ENCODE peak calls at places on chromosomes 4 and X, in eight cellular contexts. One of them, this sample, is unnamed.

GRCh38 chrX:65331371-65331770 is 203.2 kb downstream of the LAS1L start:
- DNase-seq in A549: no peak
- DNase-seq in neural progenitor cell: no peak
- DNase-seq in HFF-Myc: no peak
- DNase-seq in AG04450: no peak
- DNase-seq in endothelial cell of umbilical vein: no peak
- DNase-seq in body of pancreas: no peak
- DNase-seq in cardiac fibroblast: no peak
- DNase-seq in this sample: no peak

GRCh38 chrX:71178908-71179307 is 34.3 kb downstream of the NLGN3 start:
- DNase-seq in body of pancreas: peak
- DNase-seq in HFF-Myc: peak
- DNase-seq in A549: peak
- DNase-seq in endothelial cell of umbilical vein: peak
- DNase-seq in cardiac fibroblast: peak
- DNase-seq in neural progenitor cell: peak
- DNase-seq in AG04450: peak
- DNase-seq in this sample: no peak

GRCh38 chr4:55475394-55476243 is 71.1 kb downstream of the CLOCK start:
- DNase-seq in AG04450: peak
- DNase-seq in endothelial cell of umbilical vein: peak
- DNase-seq in HFF-Myc: peak
- DNase-seq in cardiac fibroblast: peak
- DNase-seq in body of pancreas: no peak
- DNase-seq in A549: no peak
- DNase-seq in neural progenitor cell: no peak
- DNase-seq in this sample: no peak

GRCh38 chrX:121851033-121851432 is 803.6 kb downstream of the GLUD2 start:
- DNase-seq in cardiac fibroblast: peak
- DNase-seq in A549: no peak
- DNase-seq in AG04450: no peak
- DNase-seq in endothelial cell of umbilical vein: no peak
- DNase-seq in body of pancreas: no peak
- DNase-seq in HFF-Myc: peak
- DNase-seq in neural progenitor cell: no peak
- DNase-seq in this sample: no peak

GRCh38 chrX:10549280-10549679 is 71.1 kb downstream of the MID1 start:
- DNase-seq in neural progenitor cell: no peak
- DNase-seq in A549: no peak
- DNase-seq in AG04450: no peak
- DNase-seq in cardiac fibroblast: no peak
- DNase-seq in HFF-Myc: no peak
- DNase-seq in endothelial cell of umbilical vein: peak
- DNase-seq in body of pancreas: no peak
- DNase-seq in this sample: no peak

GRCh38 chrX:108198420-108198819 is 106.8 kb downstream of the ATG4A start:
- DNase-seq in neural progenitor cell: no peak
- DNase-seq in A549: no peak
- DNase-seq in endothelial cell of umbilical vein: no peak
- DNase-seq in AG04450: no peak
- DNase-seq in body of pancreas: no peak
- DNase-seq in cardiac fibroblast: peak
- DNase-seq in HFF-Myc: no peak
- DNase-seq in this sample: no peak

GRCh38 chr4:186812592-186812991 is 88.9 kb upstream of the FAT1 start:
- DNase-seq in AG04450: no peak
- DNase-seq in HFF-Myc: no peak
- DNase-seq in cardiac fibroblast: no peak
- DNase-seq in body of pancreas: no peak
- DNase-seq in endothelial cell of umbilical vein: no peak
- DNase-seq in A549: no peak
- DNase-seq in neural progenitor cell: no peak
- DNase-seq in this sample: no peak

GRCh38 chr4:188387134-188387791 is 248.0 kb downstream of the TRIML1 start:
- DNase-seq in HFF-Myc: no peak
- DNase-seq in endothelial cell of umbilical vein: no peak
- DNase-seq in A549: no peak
- DNase-seq in cardiac fibroblast: peak
- DNase-seq in body of pancreas: no peak
- DNase-seq in AG04450: no peak
- DNase-seq in neural progenitor cell: peak
- DNase-seq in this sample: no peak

GRCh38 chr4:20351360-20352171 is 99.9 kb downstream of the SLIT2 start:
- DNase-seq in neural progenitor cell: peak
- DNase-seq in HFF-Myc: no peak
- DNase-seq in endothelial cell of umbilical vein: no peak
- DNase-seq in body of pancreas: no peak
- DNase-seq in A549: no peak
- DNase-seq in cardiac fibroblast: no peak
- DNase-seq in AG04450: no peak
- DNase-seq in this sample: no peak

GRCh38 chr4:19358015-19358414 is 893.7 kb upstream of the SLIT2 start:
- DNase-seq in HFF-Myc: no peak
- DNase-seq in cardiac fibroblast: no peak
- DNase-seq in neural progenitor cell: no peak
- DNase-seq in endothelial cell of umbilical vein: no peak
- DNase-seq in A549: no peak
- DNase-seq in body of pancreas: no peak
- DNase-seq in AG04450: no peak
- DNase-seq in this sample: no peak

GRCh38 chr4:124514588-124514987 is 197.9 kb downstream of the ANKRD50 start:
- DNase-seq in neural progenitor cell: no peak
- DNase-seq in endothelial cell of umbilical vein: no peak
- DNase-seq in body of pancreas: no peak
- DNase-seq in HFF-Myc: no peak
- DNase-seq in A549: no peak
- DNase-seq in cardiac fibroblast: no peak
- DNase-seq in AG04450: no peak
- DNase-seq in this sample: no peak

GRCh38 chrX:77003956-77004355 is 443.2 kb upstream of the FGF16 start:
- DNase-seq in neural progenitor cell: no peak
- DNase-seq in A549: no peak
- DNase-seq in body of pancreas: no peak
- DNase-seq in cardiac fibroblast: no peak
- DNase-seq in endothelial cell of umbilical vein: no peak
- DNase-seq in HFF-Myc: no peak
- DNase-seq in AG04450: no peak
- DNase-seq in this sample: no peak

GRCh38 chr4:72919937-72920336 is 149.6 kb downstream of the COX18 start:
- DNase-seq in AG04450: no peak
- DNase-seq in HFF-Myc: no peak
- DNase-seq in endothelial cell of umbilical vein: no peak
- DNase-seq in neural progenitor cell: no peak
- DNase-seq in cardiac fibroblast: no peak
- DNase-seq in body of pancreas: no peak
- DNase-seq in A549: no peak
- DNase-seq in this sample: no peak

GRCh38 chrX:24153796-24154189 is 4.3 kb downstream of the ZFX start:
- DNase-seq in AG04450: no peak
- DNase-seq in A549: no peak
- DNase-seq in body of pancreas: no peak
- DNase-seq in neural progenitor cell: no peak
- DNase-seq in endothelial cell of umbilical vein: peak
- DNase-seq in HFF-Myc: no peak
- DNase-seq in cardiac fibroblast: no peak
- DNase-seq in this sample: no peak

GRCh38 chrX:148037020-148037419 is 55.9 kb downstream of the FMR1NB start:
- DNase-seq in endothelial cell of umbilical vein: no peak
- DNase-seq in HFF-Myc: no peak
- DNase-seq in neural progenitor cell: no peak
- DNase-seq in cardiac fibroblast: no peak
- DNase-seq in AG04450: no peak
- DNase-seq in A549: no peak
- DNase-seq in body of pancreas: no peak
- DNase-seq in this sample: no peak

GRCh38 chr4:79338148-79338547 is 12.3 kb upstream of the NAA11 start:
- DNase-seq in endothelial cell of umbilical vein: no peak
- DNase-seq in body of pancreas: no peak
- DNase-seq in HFF-Myc: no peak
- DNase-seq in A549: no peak
- DNase-seq in neural progenitor cell: no peak
- DNase-seq in cardiac fibroblast: no peak
- DNase-seq in AG04450: no peak
- DNase-seq in this sample: no peak

GRCh38 chr4:141155586-141155985 is 22.3 kb upstream of the RNF150 start:
- DNase-seq in body of pancreas: no peak
- DNase-seq in AG04450: no peak
- DNase-seq in cardiac fibroblast: no peak
- DNase-seq in A549: no peak
- DNase-seq in neural progenitor cell: no peak
- DNase-seq in HFF-Myc: no peak
- DNase-seq in endothelial cell of umbilical vein: no peak
- DNase-seq in this sample: no peak

GRCh38 chr4:141153751-141154510 is 20.7 kb upstream of the RNF150 start:
- DNase-seq in neural progenitor cell: no peak
- DNase-seq in A549: no peak
- DNase-seq in AG04450: no peak
- DNase-seq in cardiac fibroblast: peak
- DNase-seq in endothelial cell of umbilical vein: no peak
- DNase-seq in HFF-Myc: no peak
- DNase-seq in body of pancreas: no peak
- DNase-seq in this sample: no peak

GRCh38 chr4:141154725-141155124 is 21.5 kb upstream of the RNF150 start:
- DNase-seq in endothelial cell of umbilical vein: no peak
- DNase-seq in AG04450: no peak
- DNase-seq in neural progenitor cell: no peak
- DNase-seq in body of pancreas: no peak
- DNase-seq in cardiac fibroblast: no peak
- DNase-seq in A549: no peak
- DNase-seq in HFF-Myc: no peak
- DNase-seq in this sample: no peak

DNA sequence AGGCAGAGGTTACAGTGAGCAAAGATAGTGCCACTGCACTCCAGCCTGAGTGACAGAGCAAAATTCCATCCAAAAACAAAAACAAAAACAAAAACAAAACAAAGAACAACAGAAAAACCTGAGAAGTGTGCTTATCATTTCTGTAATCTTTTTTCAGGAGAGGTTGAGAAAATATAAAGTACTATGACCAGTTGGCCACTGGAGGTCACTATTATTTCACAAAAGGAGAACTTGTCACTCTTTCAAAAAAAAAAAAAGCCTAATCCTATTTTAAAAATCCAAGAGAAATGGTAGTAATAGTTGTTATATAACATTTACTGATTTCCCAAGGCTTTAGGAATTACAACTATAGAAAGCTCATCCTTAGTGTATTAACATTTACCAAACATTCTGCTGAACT is 24.9 kb upstream of the RNF150 start:
- DNase-seq in HFF-Myc: no peak
- DNase-seq in cardiac fibroblast: peak
- DNase-seq in AG04450: no peak
- DNase-seq in neural progenitor cell: peak
- DNase-seq in A549: peak
- DNase-seq in endothelial cell of umbilical vein: peak
- DNase-seq in body of pancreas: no peak
- DNase-seq in this sample: no peak
- TF ChIP-seq CTCF in HFF-Myc: peak
- TF ChIP-seq CTCF in cardiac fibroblast: peak
- TF ChIP-seq CTCF in AG04450: peak
- TF ChIP-seq CTCF in neural progenitor cell: peak
- TF ChIP-seq CTCF in A549: peak
- TF ChIP-seq CTCF in endothelial cell of umbilical vein: peak
- TF ChIP-seq CTCF in body of pancreas: peak
- TF ChIP-seq CTCF in this sample: peak

GRCh38 chr4:6031831-6032230 is 13.6 kb upstream of the C4orf50 start:
- DNase-seq in AG04450: no peak
- DNase-seq in neural progenitor cell: no peak
- DNase-seq in A549: no peak
- DNase-seq in endothelial cell of umbilical vein: no peak
- DNase-seq in body of pancreas: no peak
- DNase-seq in cardiac fibroblast: no peak
- DNase-seq in HFF-Myc: no peak
- DNase-seq in this sample: no peak

GRCh38 chr4:6033381-6033780 is 15.2 kb upstream of the C4orf50 start:
- DNase-seq in AG04450: no peak
- DNase-seq in cardiac fibroblast: no peak
- DNase-seq in body of pancreas: no peak
- DNase-seq in HFF-Myc: no peak
- DNase-seq in neural progenitor cell: no peak
- DNase-seq in endothelial cell of umbilical vein: no peak
- DNase-seq in A549: no peak
- DNase-seq in this sample: no peak

GRCh38 chr4:6035786-6036185 is 17.6 kb upstream of the C4orf50 start:
- DNase-seq in neural progenitor cell: peak
- DNase-seq in A549: no peak
- DNase-seq in AG04450: no peak
- DNase-seq in cardiac fibroblast: no peak
- DNase-seq in body of pancreas: no peak
- DNase-seq in HFF-Myc: no peak
- DNase-seq in endothelial cell of umbilical vein: no peak
- DNase-seq in this sample: no peak

GRCh38 chr4:6030679-6031078 is 12.4 kb upstream of the C4orf50 start:
- DNase-seq in HFF-Myc: no peak
- DNase-seq in body of pancreas: no peak
- DNase-seq in neural progenitor cell: no peak
- DNase-seq in AG04450: no peak
- DNase-seq in A549: no peak
- DNase-seq in endothelial cell of umbilical vein: no peak
- DNase-seq in cardiac fibroblast: no peak
- DNase-seq in this sample: no peak

GRCh38 chr4:6032249-6033244 is 14.3 kb upstream of the C4orf50 start:
- DNase-seq in A549: no peak
- DNase-seq in endothelial cell of umbilical vein: no peak
- DNase-seq in HFF-Myc: no peak
- DNase-seq in cardiac fibroblast: no peak
- DNase-seq in neural progenitor cell: peak
- DNase-seq in AG04450: no peak
- DNase-seq in body of pancreas: peak
- DNase-seq in this sample: no peak
- TF ChIP-seq CTCF in A549: no peak
- TF ChIP-seq CTCF in endothelial cell of umbilical vein: no peak
- TF ChIP-seq CTCF in HFF-Myc: no peak
- TF ChIP-seq CTCF in cardiac fibroblast: no peak
- TF ChIP-seq CTCF in neural progenitor cell: peak
- TF ChIP-seq CTCF in AG04450: no peak
- TF ChIP-seq CTCF in body of pancreas: no peak
- TF ChIP-seq CTCF in this sample: no peak

GRCh38 chrX:46912098-46912672 is at the start of gene JADE3:
- DNase-seq in A549: peak
- DNase-seq in HFF-Myc: no peak
- DNase-seq in cardiac fibroblast: peak
- DNase-seq in neural progenitor cell: peak
- DNase-seq in AG04450: no peak
- DNase-seq in body of pancreas: peak
- DNase-seq in endothelial cell of umbilical vein: peak
- DNase-seq in this sample: no peak
- TF ChIP-seq CTCF in A549: no peak
- TF ChIP-seq CTCF in HFF-Myc: no peak
- TF ChIP-seq CTCF in cardiac fibroblast: no peak
- TF ChIP-seq CTCF in neural progenitor cell: no peak
- TF ChIP-seq CTCF in AG04450: no peak
- TF ChIP-seq CTCF in body of pancreas: no peak
- TF ChIP-seq CTCF in endothelial cell of umbilical vein: no peak
- TF ChIP-seq CTCF in this sample: no peak

DNA sequence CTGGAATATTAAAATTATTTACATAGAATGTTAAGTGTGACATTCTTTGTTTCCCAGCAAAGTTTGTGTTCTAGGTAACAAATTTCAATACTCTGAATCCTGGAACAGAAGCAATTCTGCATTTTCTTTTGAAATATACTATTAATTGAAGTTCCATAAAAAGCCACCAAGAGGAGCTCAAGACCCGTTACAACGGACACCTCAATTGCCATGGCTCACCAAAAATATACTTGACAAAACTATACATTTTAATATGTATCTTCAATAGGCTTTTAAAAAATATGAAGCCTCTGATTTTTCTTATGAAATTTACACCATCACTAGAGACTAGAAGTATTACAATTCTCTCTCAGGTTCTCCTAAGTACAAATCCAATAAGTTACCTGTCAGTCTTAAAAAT is 111.4 kb downstream of the NYX start:
- DNase-seq in neural progenitor cell: peak
- DNase-seq in body of pancreas: no peak
- DNase-seq in cardiac fibroblast: peak
- DNase-seq in A549: peak
- DNase-seq in HFF-Myc: no peak
- DNase-seq in AG04450: no peak
- DNase-seq in endothelial cell of umbilical vein: peak
- DNase-seq in this sample: no peak
- TF ChIP-seq CTCF in neural progenitor cell: peak
- TF ChIP-seq CTCF in body of pancreas: peak
- TF ChIP-seq CTCF in cardiac fibroblast: peak
- TF ChIP-seq CTCF in A549: peak
- TF ChIP-seq CTCF in HFF-Myc: peak
- TF ChIP-seq CTCF in AG04450: peak
- TF ChIP-seq CTCF in endothelial cell of umbilical vein: no peak
- TF ChIP-seq CTCF in this sample: peak

This sample was measured in BJ.